ENCODE peak calls at places on chromosomes 1 and 21, in eight cellular contexts. W is pancreas, C is left lung, B is astrocyte, L is prostate gland, J is left ventricle myocardium inferior, F is fibroblast of lung, V is SK-N-SH. E is an unnamed sample. For H3K9me3, the result is how much of the 10 kb centered on the place peaks cover.

GRCh38 chr21:32584472-32584871 is 851 bp downstream of the TCP10L start:
- DNase-seq in C (no peak), W (no peak), L (no peak), V (no peak), F (no peak), J (no peak), B (no peak), E (no peak)

GRCh38 chr1:182615468-182616129 is 11.4 kb upstream of the RGS16 start:
- DNase-seq in L (no peak), J (peak), W (no peak), V (peak), F (peak), B (peak), C (no peak), E (no peak)

GRCh38 chr1:25519624-25520023 is 23.8 kb upstream of the LDLRAP1 start:
- DNase-seq in J (no peak), C (no peak), B (peak), F (peak), W (no peak), V (no peak), L (no peak), E (no peak)

GRCh38 chr1:212950243-212951057 is at the start of gene VASH2:
- DNase-seq in F (peak), L (peak), W (peak), C (peak), V (peak), J (peak), B (peak), E (no peak)

GRCh38 chr1:11316701-11317100 is 43.7 kb downstream of the UBIAD1 start:
- DNase-seq in B (peak), V (no peak), C (no peak), F (peak), J (no peak), W (no peak), L (peak), E (no peak)

GRCh38 chr1:210882414-210883221 is 251.3 kb downstream of the KCNH1 start:
- DNase-seq in J (no peak), C (no peak), W (no peak), F (peak), L (no peak), V (no peak), B (peak), E (no peak)

GRCh38 chr1:27357281-27358037 is 9.3 kb downstream of the MAP3K6 start:
- DNase-seq in B (no peak), F (peak), L (peak), W (peak), V (peak), C (peak), J (peak), E (no peak)

GRCh38 chr1:220827445-220828210 is 40.9 kb downstream of the MTARC1 start:
- DNase-seq in W (no peak), F (no peak), V (no peak), L (no peak), J (no peak), C (no peak), B (no peak), E (no peak)

GRCh38 chr1:15500184-15500958 is 23.6 kb downstream of the CASP9 start:
- DNase-seq in C (no peak), J (no peak), L (no peak), V (no peak), F (no peak), B (no peak), W (no peak), E (no peak)

DNA sequence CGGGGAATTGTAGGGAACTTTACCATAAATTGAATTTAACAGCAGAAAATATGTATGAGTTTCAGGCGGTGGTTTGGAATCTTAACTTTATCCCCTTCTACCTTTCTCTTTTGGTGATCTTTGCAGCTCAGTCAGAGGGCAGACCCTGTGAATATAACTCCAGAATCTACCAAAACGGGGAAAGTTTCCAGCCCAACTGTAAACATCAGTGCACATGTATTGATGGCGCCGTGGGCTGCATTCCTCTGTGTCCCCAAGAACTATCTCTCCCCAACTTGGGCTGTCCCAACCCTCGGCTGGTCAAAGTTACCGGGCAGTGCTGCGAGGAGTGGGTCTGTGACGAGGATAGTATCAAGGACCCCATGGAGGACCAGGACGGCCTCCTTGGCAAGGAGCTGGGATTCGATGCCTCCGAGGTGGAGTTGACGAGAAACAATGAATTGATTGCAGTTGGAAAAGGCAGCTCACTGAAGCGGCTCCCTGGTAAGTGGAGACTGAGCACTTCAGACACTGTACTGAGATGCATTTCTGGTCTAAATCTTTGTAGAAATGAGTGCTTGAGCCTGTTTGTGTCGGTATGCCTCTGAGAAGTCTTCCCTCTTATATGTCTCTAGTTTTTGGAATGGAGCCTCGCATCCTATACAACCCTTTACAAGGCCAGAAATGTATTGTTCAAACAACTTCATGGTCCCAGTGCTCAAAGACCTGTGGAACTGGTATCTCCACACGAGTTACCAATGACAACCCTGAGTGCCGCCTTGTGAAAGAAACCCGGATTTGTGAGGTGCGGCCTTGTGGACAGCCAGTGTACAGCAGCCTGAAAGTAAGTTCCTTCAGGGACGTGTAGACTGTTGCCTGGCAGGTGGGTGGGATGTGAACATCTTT is 1.5 kb downstream of the CCN1 start:
- DNase-seq in C (no peak), V (peak), L (peak), B (peak), F (peak), W (peak), J (peak), E (peak)
- TF ChIP-seq CTCF in C (peak), V (peak), L (peak), B (peak), F (peak), W (no peak), J (peak), E (peak)

GRCh38 chr1:233609926-233610325 is 4.0 kb upstream of the KCNK1 start:
- DNase-seq in L (no peak), F (no peak), J (no peak), C (no peak), B (no peak), W (no peak), V (no peak), E (no peak)
- H3K9me3 ChIP-seq in L (under half), F (under half), J (under half), C (under half), B (under half), W (under half), V (under half), E (under half)

GRCh38 chr1:40034869-40035268 is 5.7 kb upstream of the CAP1 start:
- DNase-seq in L (no peak), B (no peak), W (no peak), J (no peak), C (no peak), V (no peak), F (no peak), E (no peak)
- H3K4me3 ChIP-seq in L (no peak), B (no peak), W (no peak), J (no peak), C (no peak), V (no peak), F (no peak), E (no peak)

GRCh38 chr1:1973716-1974642 is 29.6 kb downstream of the CFAP74 start:
- DNase-seq in F (no peak), W (peak), V (no peak), J (no peak), L (no peak), C (no peak), B (no peak), E (no peak)
- TF ChIP-seq CTCF in F (no peak), W (no peak), V (no peak), J (no peak), L (no peak), C (no peak), B (no peak), E (no peak)

GRCh38 chr21:46057710-46058241 is 40.1 kb upstream of the COL6A2 start:
- DNase-seq in B (no peak), J (no peak), C (peak), F (no peak), W (peak), L (no peak), V (no peak), E (no peak)
- H3K9me3 ChIP-seq in B (under half), J (under half), C (under half), F (under half), W (under half), L (under half), V (under half), E (under half)

GRCh38 chr1:202553560-202554038 is 156.7 kb downstream of the SYT2 start:
- DNase-seq in L (no peak), C (no peak), B (no peak), J (no peak), W (no peak), F (peak), V (no peak), E (no peak)
- H3K4me3 ChIP-seq in L (no peak), C (no peak), B (no peak), J (no peak), W (no peak), F (no peak), V (no peak), E (no peak)

E was measured in AG04450.